ENCODE peak calls at places on chromosome 22, in nine cellular contexts. D, K, J, P, H, Q, I, R and E are unnamed samples.

GRCh38 chr22:25754527-25755202 is 12.7 kb downstream of the MYO18B start:
- DNase-seq in D (peak; percentile 85), K (peak; percentile 84), J (no peak), P (peak; percentile 28), H (peak; percentile 91), Q (peak; percentile 87), I (no peak), R (no peak), E (peak; percentile 34)

GRCh38 chr22:49849161-49850020 is 4.3 kb upstream of the ZBED4 start:
- DNase-seq in D (no peak), K (no peak), J (no peak), P (no peak), H (no peak), Q (no peak), I (no peak), R (no peak), E (no peak)

GRCh38 chr22:50027639-50028537 is 15.3 kb upstream of the IL17REL start:
- DNase-seq in D (no peak), K (no peak), J (no peak), P (no peak), H (no peak), Q (no peak), I (no peak), R (no peak), E (no peak)

GRCh38 chr22:45262931-45263789 is 21.6 kb upstream of the UPK3A start:
- DNase-seq in D (no peak), K (peak; percentile 46), J (no peak), P (no peak), H (peak; percentile 24), Q (no peak), I (no peak), R (no peak), E (no peak)

GRCh38 chr22:46454910-46455269 is 82.5 kb downstream of the CELSR1 start:
- DNase-seq in D (no peak), K (no peak), J (no peak), P (no peak), H (no peak), Q (no peak), I (no peak), R (peak; percentile 65), E (no peak)

GRCh38 chr22:46537946-46538815 is 761 bp upstream of the CELSR1 start:
- DNase-seq in D (peak; percentile 43), K (peak; percentile 18), J (peak; percentile 80), P (no peak), H (no peak), Q (no peak), I (peak; percentile 57), R (no peak), E (no peak)

GRCh38 chr22:24142241-24142640 is 39.0 kb upstream of the SUSD2 start:
- DNase-seq in D (no peak), K (no peak), J (no peak), P (no peak), H (no peak), Q (no peak), I (no peak), R (no peak), E (no peak)

GRCh38 chr22:22759371-22759770 is 115.0 kb downstream of the GGTLC2 start:
- DNase-seq in D (no peak), K (no peak), J (no peak), P (no peak), H (no peak), Q (no peak), I (no peak), R (no peak), E (no peak)

GRCh38 chr22:41285441-41285819 is 557 bp downstream of the RANGAP1 start:
- DNase-seq in D (peak; percentile 78), K (peak; percentile 25), J (peak; percentile 77), P (peak; percentile 56), H (peak; percentile 27), Q (no peak), I (peak; percentile 44), R (peak; percentile 64), E (peak; percentile 85)

GRCh38 chr22:41288245-41288946 is 2.4 kb upstream of the RANGAP1 start:
- DNase-seq in D (peak; percentile 67), K (no peak), J (peak; percentile 82), P (no peak), H (no peak), Q (no peak), I (no peak), R (peak; percentile 74), E (no peak)

GRCh38 chr22:41286639-41287091 is 678 bp upstream of the RANGAP1 start:
- DNase-seq in D (no peak), K (no peak), J (no peak), P (peak; percentile 30), H (no peak), Q (no peak), I (no peak), R (no peak), E (no peak)

GRCh38 chr22:41284465-41284864 is 1.5 kb downstream of the RANGAP1 start:
- DNase-seq in D (no peak), K (no peak), J (no peak), P (no peak), H (no peak), Q (no peak), I (no peak), R (no peak), E (no peak)

DNA sequence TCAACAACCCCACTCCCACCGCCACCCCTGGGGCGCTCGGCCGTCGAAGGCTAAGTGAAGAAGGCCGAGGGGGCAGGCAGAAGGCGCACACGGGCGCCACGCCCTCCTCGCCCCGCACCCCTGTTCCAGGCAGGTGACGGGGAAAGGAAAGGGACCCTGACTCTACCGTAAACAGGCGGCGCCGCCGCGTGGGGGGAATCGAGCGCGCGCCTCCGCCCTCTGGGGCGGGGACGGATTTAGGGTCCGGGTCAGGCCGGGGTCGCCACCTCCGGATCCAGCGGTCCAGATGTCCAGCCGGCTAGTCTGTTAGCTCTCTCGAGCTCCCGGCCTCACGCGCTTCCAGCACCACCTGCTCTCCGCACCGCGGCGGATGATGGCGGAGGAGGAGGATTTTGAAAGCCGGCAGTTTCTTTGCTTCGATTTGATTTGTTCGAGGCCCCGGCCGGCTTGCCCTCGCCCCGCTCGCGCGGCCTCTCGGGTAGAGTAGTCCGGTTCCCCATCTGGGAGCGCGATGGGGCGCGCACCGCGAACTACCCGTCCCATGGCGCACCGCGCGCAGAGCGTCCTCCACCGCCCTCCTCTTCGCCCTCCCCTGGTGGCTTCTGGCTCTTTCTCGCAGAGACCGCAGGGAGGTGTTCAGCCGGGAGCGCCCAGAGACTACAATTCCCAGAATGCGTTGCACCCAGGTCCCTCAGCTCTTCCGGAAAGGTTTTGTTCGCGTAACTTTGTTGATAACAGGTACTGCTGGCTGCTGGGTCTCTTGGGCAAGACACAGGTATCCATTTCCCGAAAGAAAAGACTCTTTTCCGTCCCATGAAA is at the start of gene RANGAP1:
- DNase-seq in D (peak; percentile 98), K (peak; percentile 98), J (peak; percentile 99), P (peak; percentile 96), H (peak; percentile 98), Q (peak; percentile 96), I (peak; percentile 99), R (peak; percentile 96), E (peak; percentile 96)
- TF ChIP-seq CTCF in D (peak; percentile 19), K (peak; percentile 51), J (peak; percentile 21), P (no peak), H (peak; percentile 15), Q (peak; percentile 38), I (no peak), R (no peak), E (peak; percentile 21)

DNA sequence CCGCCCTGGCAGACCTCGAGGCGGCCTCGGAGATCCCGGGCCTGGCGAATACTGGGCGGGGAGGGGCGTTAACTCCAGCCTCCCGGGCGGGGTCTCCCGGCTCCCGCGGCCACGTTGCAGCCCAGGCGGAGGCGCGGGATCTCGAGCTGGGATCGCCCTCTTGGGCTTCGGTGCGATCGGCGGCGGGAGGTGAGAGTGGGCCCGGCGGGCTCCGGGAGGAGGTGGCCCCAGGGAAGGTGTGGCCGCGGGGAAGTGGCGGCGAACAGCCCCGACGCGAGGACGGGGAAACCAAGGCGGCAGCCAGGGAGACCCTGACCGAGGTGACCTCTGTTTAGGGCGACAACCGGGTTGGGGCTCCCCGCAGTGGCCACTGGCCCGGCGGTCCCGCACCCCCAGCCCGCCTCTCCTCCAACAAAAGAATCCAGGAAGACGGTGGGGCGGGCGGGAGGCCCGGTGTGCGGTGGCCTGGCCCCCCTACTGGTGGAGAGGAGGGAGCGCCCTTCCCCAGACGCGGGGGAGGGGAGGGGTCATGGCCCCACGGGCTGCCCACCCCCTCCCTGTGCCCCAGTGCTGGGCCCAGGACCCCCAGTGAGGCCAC is at the start of gene PHETA2:
- DNase-seq in D (peak; percentile 60), K (peak; percentile 57), J (peak; percentile 68), P (no peak), H (peak; percentile 52), Q (peak; percentile 59), I (peak; percentile 51), R (no peak), E (no peak)
- TF ChIP-seq CTCF in D (peak; percentile 55), K (peak; percentile 60), J (peak; percentile 73), P (no peak), H (no peak), Q (peak; percentile 44), I (peak; percentile 18), R (no peak), E (peak; percentile 39)

GRCh38 chr22:29109853-29110252 is 37.0 kb downstream of the KREMEN1 start:
- DNase-seq in D (peak; percentile 48), K (no peak), J (no peak), P (no peak), H (no peak), Q (no peak), I (no peak), R (no peak), E (no peak)

GRCh38 chr22:29112680-29113079 is 39.8 kb downstream of the KREMEN1 start:
- DNase-seq in D (no peak), K (no peak), J (no peak), P (no peak), H (no peak), Q (no peak), I (no peak), R (no peak), E (no peak)

GRCh38 chr22:29110946-29111345 is 38.1 kb downstream of the KREMEN1 start:
- DNase-seq in D (no peak), K (no peak), J (no peak), P (no peak), H (no peak), Q (no peak), I (no peak), R (no peak), E (no peak)

GRCh38 chr22:29113329-29113728 is 40.5 kb downstream of the KREMEN1 start:
- DNase-seq in D (no peak), K (no peak), J (no peak), P (no peak), H (no peak), Q (no peak), I (no peak), R (no peak), E (no peak)

DNA sequence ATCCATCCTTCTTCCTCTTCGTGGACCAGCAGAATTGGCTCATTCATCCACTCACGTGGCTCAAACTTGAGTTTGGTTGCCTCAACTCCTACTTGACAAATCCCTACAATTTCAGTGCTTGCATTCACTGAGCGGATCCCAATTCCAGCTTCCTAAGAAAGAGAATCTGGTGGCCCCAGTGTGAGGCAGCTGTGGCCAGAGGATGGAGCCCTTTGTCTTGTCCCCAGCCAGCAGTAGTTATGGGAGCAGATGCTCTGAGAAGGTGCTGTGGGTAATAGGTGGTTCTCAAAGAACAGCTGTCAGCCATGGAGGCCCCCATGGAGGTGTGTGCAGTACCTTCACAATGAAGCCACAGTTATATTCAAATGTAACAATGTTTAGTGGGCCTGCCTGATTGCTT is 39.3 kb downstream of the KREMEN1 start:
- DNase-seq in D (no peak), K (no peak), J (peak; percentile 58), P (no peak), H (no peak), Q (no peak), I (no peak), R (no peak), E (no peak)
- TF ChIP-seq CTCF in D (no peak), K (no peak), J (peak; percentile 48), P (no peak), H (no peak), Q (no peak), I (no peak), R (no peak), E (no peak)

DNA sequence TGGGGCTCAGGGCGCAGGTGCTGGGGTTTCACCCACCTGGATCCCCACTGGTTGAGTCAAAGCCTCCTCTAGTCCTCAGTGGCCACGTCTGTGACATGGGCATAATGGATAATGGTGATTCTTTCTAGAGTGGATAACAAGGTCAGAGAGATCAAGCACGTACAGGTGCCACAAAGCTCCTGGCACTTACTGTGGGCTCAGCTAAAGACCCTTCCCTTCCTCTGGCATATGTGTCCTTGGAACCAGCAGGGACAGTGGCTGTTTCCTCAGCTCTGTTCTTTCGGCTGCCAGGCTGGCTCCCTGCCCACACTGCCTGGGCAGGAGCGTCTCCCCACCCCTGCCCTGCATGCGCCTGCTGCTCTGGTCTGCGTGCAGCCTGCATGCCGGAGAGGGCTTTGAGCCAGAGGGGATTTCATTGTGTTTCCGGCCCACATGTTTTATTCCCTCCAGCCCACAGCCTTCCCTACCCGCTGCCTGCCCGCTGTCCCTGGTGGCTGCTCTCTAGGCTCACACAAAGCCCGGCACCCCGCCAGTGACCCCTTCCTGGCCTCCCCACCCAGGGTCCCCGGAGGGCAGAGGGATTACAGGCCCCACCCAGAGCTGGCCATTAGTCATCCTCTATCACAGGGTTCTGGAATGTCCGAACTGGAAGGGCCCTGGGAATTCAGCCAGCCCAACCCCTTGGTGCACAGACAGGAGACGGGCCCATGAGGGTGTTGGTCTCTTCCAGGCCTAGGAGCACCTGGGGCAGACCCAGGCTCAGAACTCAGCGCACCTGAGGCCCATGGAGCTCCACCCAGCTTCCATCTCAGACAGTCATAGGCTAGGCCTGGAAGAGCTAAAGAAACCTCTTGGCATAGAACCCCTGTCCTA is 55.3 kb upstream of the GCAT start:
- DNase-seq in D (peak; percentile 99), K (peak; percentile 95), J (peak; percentile 73), P (peak; percentile 81), H (peak; percentile 93), Q (peak; percentile 90), I (no peak), R (peak; percentile 92), E (peak; percentile 94)
- TF ChIP-seq CTCF in D (peak; percentile 41), K (peak; percentile 46), J (no peak), P (no peak), H (peak; percentile 26), Q (no peak), I (no peak), R (no peak), E (peak; percentile 19)